ENCODE peak calls at places on chromosomes 2 and 18, in four cellular contexts. One of them, this sample, is unnamed.

GRCh38 chr18:33562741-33563140 is 15.3 kb upstream of the ASXL3 start:
- DNase-seq in kidney glomerular epithelial cell: no peak
- DNase-seq in NCI-H524: no peak
- DNase-seq in activated CD8-positive, alpha-beta memory T cell treated with anti-CD3 and anti-CD28 coated beads for 48 hours: no peak
- DNase-seq in this sample: no peak

GRCh38 chr2:209146682-209147320 is 277.0 kb upstream of the MAP2 start:
- DNase-seq in kidney glomerular epithelial cell: no peak
- DNase-seq in NCI-H524: no peak
- DNase-seq in activated CD8-positive, alpha-beta memory T cell treated with anti-CD3 and anti-CD28 coated beads for 48 hours: no peak
- DNase-seq in this sample: no peak

GRCh38 chr2:141201161-141201560 is 929.7 kb downstream of the LRP1B start:
- DNase-seq in kidney glomerular epithelial cell: no peak
- DNase-seq in NCI-H524: no peak
- DNase-seq in activated CD8-positive, alpha-beta memory T cell treated with anti-CD3 and anti-CD28 coated beads for 48 hours: no peak
- DNase-seq in this sample: no peak

GRCh38 chr2:222686086-222686750 is 14.8 kb downstream of the MOGAT1 start:
- DNase-seq in kidney glomerular epithelial cell: no peak
- DNase-seq in NCI-H524: no peak
- DNase-seq in activated CD8-positive, alpha-beta memory T cell treated with anti-CD3 and anti-CD28 coated beads for 48 hours: no peak
- DNase-seq in this sample: no peak

GRCh38 chr2:71603851-71604708 is 150.7 kb downstream of the DYSF start:
- DNase-seq in kidney glomerular epithelial cell: no peak
- DNase-seq in NCI-H524: peak
- DNase-seq in activated CD8-positive, alpha-beta memory T cell treated with anti-CD3 and anti-CD28 coated beads for 48 hours: no peak
- DNase-seq in this sample: no peak

GRCh38 chr2:230360028-230360427 is 33.0 kb downstream of the SP140L start:
- DNase-seq in kidney glomerular epithelial cell: no peak
- DNase-seq in NCI-H524: no peak
- DNase-seq in activated CD8-positive, alpha-beta memory T cell treated with anti-CD3 and anti-CD28 coated beads for 48 hours: no peak
- DNase-seq in this sample: no peak

GRCh38 chr2:112679484-112679883 is 33.7 kb downstream of the SLC20A1 start:
- DNase-seq in kidney glomerular epithelial cell: no peak
- DNase-seq in NCI-H524: no peak
- DNase-seq in activated CD8-positive, alpha-beta memory T cell treated with anti-CD3 and anti-CD28 coated beads for 48 hours: no peak
- DNase-seq in this sample: no peak

GRCh38 chr2:158969717-158970521 is 1.5 kb downstream of the TANC1 start:
- DNase-seq in kidney glomerular epithelial cell: peak
- DNase-seq in NCI-H524: peak
- DNase-seq in activated CD8-positive, alpha-beta memory T cell treated with anti-CD3 and anti-CD28 coated beads for 48 hours: no peak
- DNase-seq in this sample: peak

GRCh38 chr2:169877406-169877805 is 50.2 kb downstream of the UBR3 start:
- DNase-seq in kidney glomerular epithelial cell: no peak
- DNase-seq in NCI-H524: peak
- DNase-seq in activated CD8-positive, alpha-beta memory T cell treated with anti-CD3 and anti-CD28 coated beads for 48 hours: no peak
- DNase-seq in this sample: peak

GRCh38 chr2:29923110-29923721 is 1.8 kb upstream of the ALK start:
- DNase-seq in kidney glomerular epithelial cell: peak
- DNase-seq in NCI-H524: peak
- DNase-seq in activated CD8-positive, alpha-beta memory T cell treated with anti-CD3 and anti-CD28 coated beads for 48 hours: no peak
- DNase-seq in this sample: peak

GRCh38 chr2:76895469-76895868 is 626.7 kb downstream of the LRRTM4 start:
- DNase-seq in kidney glomerular epithelial cell: no peak
- DNase-seq in NCI-H524: no peak
- DNase-seq in activated CD8-positive, alpha-beta memory T cell treated with anti-CD3 and anti-CD28 coated beads for 48 hours: no peak
- DNase-seq in this sample: no peak

GRCh38 chr18:11511434-11512095 is 97.8 kb upstream of the SLC35G4 start:
- DNase-seq in kidney glomerular epithelial cell: no peak
- DNase-seq in NCI-H524: no peak
- DNase-seq in activated CD8-positive, alpha-beta memory T cell treated with anti-CD3 and anti-CD28 coated beads for 48 hours: no peak
- DNase-seq in this sample: no peak

GRCh38 chr2:11146076-11146475 is 9.2 kb upstream of the SLC66A3 start:
- DNase-seq in kidney glomerular epithelial cell: no peak
- DNase-seq in NCI-H524: no peak
- DNase-seq in activated CD8-positive, alpha-beta memory T cell treated with anti-CD3 and anti-CD28 coated beads for 48 hours: no peak
- DNase-seq in this sample: no peak

GRCh38 chr2:99648115-99648850 is 158.5 kb upstream of the REV1 start:
- DNase-seq in kidney glomerular epithelial cell: peak
- DNase-seq in NCI-H524: no peak
- DNase-seq in activated CD8-positive, alpha-beta memory T cell treated with anti-CD3 and anti-CD28 coated beads for 48 hours: no peak
- DNase-seq in this sample: no peak

GRCh38 chr2:45176399-45176798 is 167.1 kb upstream of the SIX2 start:
- DNase-seq in kidney glomerular epithelial cell: no peak
- DNase-seq in NCI-H524: no peak
- DNase-seq in activated CD8-positive, alpha-beta memory T cell treated with anti-CD3 and anti-CD28 coated beads for 48 hours: no peak
- DNase-seq in this sample: no peak

GRCh38 chr2:112275887-112276773 is 733 bp downstream of the ZC3H6 start:
- DNase-seq in kidney glomerular epithelial cell: peak
- DNase-seq in NCI-H524: peak
- DNase-seq in activated CD8-positive, alpha-beta memory T cell treated with anti-CD3 and anti-CD28 coated beads for 48 hours: peak
- DNase-seq in this sample: peak

GRCh38 chr2:24885221-24886113 is 34.6 kb downstream of the ADCY3 start:
- DNase-seq in kidney glomerular epithelial cell: no peak
- DNase-seq in NCI-H524: peak
- DNase-seq in activated CD8-positive, alpha-beta memory T cell treated with anti-CD3 and anti-CD28 coated beads for 48 hours: no peak
- DNase-seq in this sample: no peak